ENCODE peak calls at places on chromosomes 12 and 14, in six cellular contexts. M is A549, N is HepG2, T is GM12878, F is endothelial cell of umbilical vein, C is K562. U is an unnamed sample.

GRCh38 chr12:27333311-27334009 is 824 bp downstream of the BMAL2 start:
- DNase-seq in C (peak; percentile 9), M (no peak), T (no peak), F (peak; percentile 30), N (no peak), U (peak; percentile 89)

GRCh38 chr14:63443988-63444387 is 99.2 kb downstream of the PPP2R5E start:
- DNase-seq in C (no peak), M (no peak), T (no peak), N (no peak), F (no peak), U (no peak)

GRCh38 chr12:48336066-48336465 is 14.7 kb downstream of the ZNF641 start:
- DNase-seq in N (no peak), T (no peak), C (no peak), F (no peak), M (no peak), U (no peak)

GRCh38 chr14:91387135-91387849 is 30.3 kb downstream of the CCDC88C start:
- DNase-seq in M (no peak), C (no peak), T (no peak), N (no peak), F (no peak), U (no peak)

GRCh38 chr14:92314182-92314581 is 8.8 kb upstream of the SLC24A4 start:
- DNase-seq in T (no peak), F (no peak), M (no peak), N (no peak), C (no peak), U (no peak)

GRCh38 chr12:14618990-14619389 is 51.3 kb upstream of the PLBD1 start:
- DNase-seq in F (peak; percentile 19), M (peak; percentile 37), C (no peak), T (no peak), N (no peak), U (peak; percentile 30)

GRCh38 chr12:29133141-29133540 is 15.9 kb upstream of the FAR2 start:
- DNase-seq in N (no peak), M (no peak), C (no peak), T (no peak), F (no peak), U (no peak)

GRCh38 chr12:106723416-106723815 is 51.1 kb upstream of the RIC8B start:
- DNase-seq in C (no peak), M (no peak), N (no peak), F (no peak), T (no peak), U (no peak)

GRCh38 chr14:51554339-51554920 is 97.3 kb upstream of the FRMD6 start:
- DNase-seq in F (peak; percentile 51), C (no peak), N (no peak), M (peak; percentile 65), T (no peak), U (no peak)

GRCh38 chr12:75954076-75954475 is 77.5 kb downstream of the PHLDA1 start:
- DNase-seq in F (peak; percentile 58), N (peak; percentile 82), M (peak; percentile 94), C (peak; percentile 47), T (no peak), U (no peak)

GRCh38 chr12:123102381-123102780 is 48.5 kb downstream of the PITPNM2 start:
- DNase-seq in C (no peak), T (no peak), M (no peak), F (no peak), N (no peak), U (no peak)

GRCh38 chr12:114238808-114239207 is 167.1 kb downstream of the TBX5 start:
- DNase-seq in T (no peak), M (no peak), C (no peak), F (no peak), N (no peak), U (no peak)

GRCh38 chr14:71183856-71184255 is 276.6 kb downstream of the PCNX1 start:
- DNase-seq in F (no peak), C (no peak), T (no peak), M (no peak), N (no peak), U (no peak)

GRCh38 chr14:49303952-49304516 is 282.1 kb downstream of the RPS29 start:
- DNase-seq in M (no peak), T (no peak), N (no peak), F (peak; percentile 13), C (no peak), U (peak; percentile 42)

GRCh38 chr14:31025335-31026075 is at the start of gene AP4S1:
- DNase-seq in N (peak; percentile 57), M (peak; percentile 31), C (peak; percentile 37), T (no peak), F (peak; percentile 37), U (peak; percentile 52)

GRCh38 chr12:65741662-65742480 is 82.4 kb upstream of the HMGA2 start:
- DNase-seq in C (peak; percentile 11), F (peak; percentile 53), T (no peak), N (peak; percentile 42), M (peak; percentile 34), U (no peak)

DNA sequence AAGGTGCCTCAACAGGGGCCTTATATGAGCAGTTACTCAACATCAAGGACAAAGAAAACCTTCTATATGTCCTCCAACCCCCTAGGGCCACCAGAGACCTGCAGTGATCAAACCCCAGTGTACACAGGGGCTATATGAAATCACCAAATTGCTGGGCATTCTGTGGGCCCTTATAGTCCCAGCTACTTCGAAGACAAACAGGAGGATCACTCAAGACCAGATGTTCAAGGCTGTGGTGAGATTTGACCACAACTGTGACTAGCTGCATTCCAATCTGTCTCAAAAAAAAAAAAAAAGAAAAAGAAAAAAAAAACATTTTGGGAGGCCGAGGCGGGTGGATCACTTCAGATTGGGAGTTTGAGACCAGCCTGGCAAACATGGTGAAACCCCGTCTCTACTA is 51.0 kb upstream of the PRB2 start:
- DNase-seq in T (no peak), C (no peak), F (no peak), N (no peak), M (no peak), U (no peak)
- TF ChIP-seq MYC in T (no peak), C (no peak), F (no peak), N (no peak), M (no peak), U (no peak)

GRCh38 chr14:61034416-61035100 is 53.5 kb downstream of the SLC38A6 start:
- DNase-seq in M (no peak), T (peak; percentile 48), C (no peak), N (no peak), F (peak; percentile 43), U (peak; percentile 48)
- TF ChIP-seq MYC in M (no peak), T (no peak), C (no peak), N (no peak), F (no peak), U (no peak)

DNA sequence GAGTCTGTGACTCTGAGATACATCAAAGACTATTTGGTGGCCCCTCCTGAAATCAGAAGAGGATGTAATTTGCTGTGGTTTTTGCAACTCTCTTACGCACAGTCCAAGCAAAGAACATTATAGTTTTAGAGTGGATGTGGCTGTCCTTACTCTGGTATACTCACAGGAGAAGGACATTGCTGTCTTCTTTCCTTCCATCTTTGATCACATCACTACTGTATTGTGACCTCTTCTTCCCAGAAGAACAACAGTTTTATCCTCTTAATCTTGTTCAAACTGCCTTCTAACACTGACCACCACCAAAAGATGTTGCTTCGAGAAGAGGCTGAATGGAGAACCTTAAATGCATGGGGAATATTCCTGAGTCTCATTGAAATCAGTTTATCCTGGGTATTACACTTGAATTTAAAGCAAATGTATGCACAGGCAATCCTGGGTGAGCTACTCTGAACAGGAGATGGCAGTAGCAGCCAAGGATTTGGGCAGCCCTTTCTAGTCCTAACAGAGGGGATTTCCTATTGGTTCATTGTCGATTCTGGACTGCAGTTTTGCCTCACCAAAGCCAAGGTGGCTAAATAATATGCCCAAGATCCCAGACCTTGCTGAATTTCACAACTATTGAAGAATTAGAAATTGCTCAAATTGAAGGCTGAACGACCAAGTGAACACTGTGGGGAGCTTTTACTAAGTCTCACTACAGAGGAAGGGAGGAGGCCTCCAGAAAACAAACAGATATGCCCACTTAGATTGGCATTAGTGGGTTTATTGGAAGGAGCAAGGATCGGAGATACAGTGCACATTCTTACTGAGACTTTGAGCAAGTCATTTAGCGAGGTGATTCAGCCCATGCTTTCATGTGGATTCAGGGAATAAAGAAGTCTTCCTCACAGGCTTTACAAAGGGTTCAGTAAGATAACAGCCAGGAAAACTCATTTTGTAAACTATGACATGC is 282.8 kb downstream of the PAWR start:
- DNase-seq in F (peak; percentile 88), T (peak; percentile 9), M (peak; percentile 85), C (no peak), N (peak; percentile 74), U (peak; percentile 44)
- TF ChIP-seq MYC in F (no peak), T (no peak), M (no peak), C (no peak), N (no peak), U (no peak)

GRCh38 chr12:7039403-7039802 is 21.1 kb upstream of the C1S start:
- DNase-seq in M (no peak), C (no peak), T (no peak), N (no peak), F (no peak), U (no peak)
- TF ChIP-seq MYC in M (no peak), C (no peak), T (no peak), N (no peak), F (no peak), U (no peak)

DNA sequence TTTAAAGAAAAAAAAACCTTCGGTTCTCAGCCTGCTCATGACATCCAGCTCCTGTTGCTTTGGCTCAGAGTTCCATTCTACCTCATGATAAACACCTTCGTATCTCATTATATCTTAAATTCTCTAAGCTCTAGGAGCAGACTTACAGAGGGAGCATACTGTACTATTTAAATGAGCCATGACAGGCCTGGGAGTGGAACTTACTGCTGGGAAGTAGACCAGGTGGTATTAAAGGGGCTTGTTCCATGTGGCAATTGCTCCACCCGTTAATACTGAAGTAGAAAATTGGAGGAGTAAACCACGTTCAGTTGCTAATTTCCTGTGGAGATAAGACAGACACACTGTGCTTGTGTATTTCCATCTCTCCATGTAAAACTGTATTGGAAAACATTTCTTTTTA is 288.3 kb downstream of the FBXL14 start:
- DNase-seq in N (no peak), F (no peak), C (peak; percentile 14), M (no peak), T (no peak), U (peak; percentile 49)
- TF ChIP-seq MYC in N (no peak), F (no peak), C (no peak), M (no peak), T (no peak), U (no peak)

DNA sequence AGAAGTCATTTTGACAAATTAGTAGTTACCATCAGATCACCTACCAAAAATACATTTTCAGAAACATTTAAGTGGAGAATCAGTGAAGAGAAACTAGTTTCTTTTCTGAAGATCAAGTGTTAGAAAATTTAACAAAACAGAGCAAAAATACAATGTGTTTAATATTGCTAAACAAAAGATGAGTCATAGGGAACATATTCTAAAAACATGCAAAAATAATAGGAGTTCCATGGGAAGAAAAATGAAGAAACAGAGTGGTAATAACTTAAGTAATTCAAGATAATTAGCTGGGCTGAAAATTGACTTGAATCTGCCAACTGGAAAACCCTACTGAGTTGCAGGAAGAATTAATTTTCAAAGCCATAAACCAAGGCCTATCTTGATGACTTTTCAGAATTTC is 111.5 kb upstream of the KITLG start:
- DNase-seq in T (no peak), M (no peak), C (no peak), F (no peak), N (no peak), U (no peak)
- TF ChIP-seq MYC in T (no peak), M (no peak), C (no peak), F (no peak), N (no peak), U (no peak)

GRCh38 chr14:73492661-73493060 is 1.9 kb downstream of the RIOX1 start:
- DNase-seq in F (no peak), C (no peak), N (no peak), M (no peak), T (no peak), U (peak; percentile 14)
- TF ChIP-seq MYC in F (no peak), C (no peak), N (no peak), M (no peak), T (no peak), U (no peak)

GRCh38 chr12:9244894-9245293 is 36.7 kb upstream of the PZP start:
- DNase-seq in M (peak; percentile 4), T (peak; percentile 24), N (peak; percentile 1), F (no peak), C (no peak), U (no peak)
- TF ChIP-seq MYC in M (no peak), T (no peak), N (no peak), F (no peak), C (no peak), U (no peak)